ENCODE peak calls at places on chromosomes 16 and 17, in seven cellular contexts. One of them, this sample, is unnamed.
A peak's percentile ranks its signal among the peaks of the same experiment; 100 is the strongest.

GRCh38 chr16:67961551-67961957 is 6.9 kb downstream of the SLC12A4 start:
- DNase-seq in body of pancreas: peak; percentile 99
- DNase-seq in IMR-90: no peak
- DNase-seq in bronchial epithelial cell: peak; percentile 97
- DNase-seq in GM12865: no peak
- DNase-seq in Caco-2: no peak
- DNase-seq in kidney epithelial cell: no peak
- DNase-seq in this sample: no peak

GRCh38 chr16:86597880-86598606 is 19.7 kb downstream of the FOXL1 start:
- DNase-seq in kidney epithelial cell: no peak
- DNase-seq in bronchial epithelial cell: no peak
- DNase-seq in GM12865: peak; percentile 7
- DNase-seq in IMR-90: no peak
- DNase-seq in body of pancreas: no peak
- DNase-seq in Caco-2: no peak
- DNase-seq in this sample: peak; percentile 67

GRCh38 chr17:48997103-48997826 is at the start of gene IGF2BP1:
- DNase-seq in kidney epithelial cell: no peak
- DNase-seq in IMR-90: peak; percentile 78
- DNase-seq in Caco-2: peak; percentile 95
- DNase-seq in bronchial epithelial cell: no peak
- DNase-seq in body of pancreas: no peak
- DNase-seq in GM12865: peak; percentile 57
- DNase-seq in this sample: peak; percentile 54

GRCh38 chr17:50265690-50266306 is 8.5 kb upstream of the TMEM92 start:
- DNase-seq in bronchial epithelial cell: no peak
- DNase-seq in Caco-2: peak; percentile 35
- DNase-seq in kidney epithelial cell: no peak
- DNase-seq in IMR-90: no peak
- DNase-seq in body of pancreas: no peak
- DNase-seq in GM12865: no peak
- DNase-seq in this sample: no peak

GRCh38 chr17:69473801-69474170 is 59.3 kb downstream of the MAP2K6 start:
- DNase-seq in Caco-2: no peak
- DNase-seq in kidney epithelial cell: no peak
- DNase-seq in bronchial epithelial cell: no peak
- DNase-seq in IMR-90: peak; percentile 72
- DNase-seq in body of pancreas: no peak
- DNase-seq in GM12865: no peak
- DNase-seq in this sample: peak; percentile 97

GRCh38 chr17:4636474-4637100 is 4.9 kb downstream of the ALOX15 start:
- DNase-seq in Caco-2: no peak
- DNase-seq in body of pancreas: no peak
- DNase-seq in bronchial epithelial cell: no peak
- DNase-seq in IMR-90: no peak
- DNase-seq in kidney epithelial cell: no peak
- DNase-seq in GM12865: no peak
- DNase-seq in this sample: no peak

GRCh38 chr17:42266918-42267766 is 9.0 kb downstream of the STAT5B start:
- DNase-seq in bronchial epithelial cell: peak; percentile 63
- DNase-seq in kidney epithelial cell: no peak
- DNase-seq in GM12865: no peak
- DNase-seq in Caco-2: no peak
- DNase-seq in IMR-90: peak; percentile 99
- DNase-seq in body of pancreas: no peak
- DNase-seq in this sample: peak; percentile 87

GRCh38 chr17:48604770-48605329 is at the start of gene HOXB6:
- DNase-seq in GM12865: no peak
- DNase-seq in Caco-2: no peak
- DNase-seq in body of pancreas: no peak
- DNase-seq in IMR-90: no peak
- DNase-seq in kidney epithelial cell: peak; percentile 55
- DNase-seq in bronchial epithelial cell: no peak
- DNase-seq in this sample: peak; percentile 78

GRCh38 chr17:33725675-33726271 is 432.7 kb upstream of the ASIC2 start:
- DNase-seq in kidney epithelial cell: no peak
- DNase-seq in IMR-90: peak; percentile 17
- DNase-seq in Caco-2: peak; percentile 48
- DNase-seq in body of pancreas: peak; percentile 42
- DNase-seq in GM12865: peak; percentile 42
- DNase-seq in bronchial epithelial cell: peak; percentile 6
- DNase-seq in this sample: peak; percentile 13

GRCh38 chr16:31081428-31082351 is 7.1 kb downstream of the PRSS53 start:
- DNase-seq in Caco-2: no peak
- DNase-seq in body of pancreas: no peak
- DNase-seq in GM12865: no peak
- DNase-seq in IMR-90: no peak
- DNase-seq in kidney epithelial cell: no peak
- DNase-seq in bronchial epithelial cell: no peak
- DNase-seq in this sample: no peak

GRCh38 chr17:80152057-80152831 is 5.3 kb upstream of the EIF4A3 start:
- DNase-seq in kidney epithelial cell: no peak
- DNase-seq in bronchial epithelial cell: no peak
- DNase-seq in IMR-90: peak; percentile 69
- DNase-seq in Caco-2: no peak
- DNase-seq in GM12865: no peak
- DNase-seq in body of pancreas: no peak
- DNase-seq in this sample: peak; percentile 45

GRCh38 chr17:70787721-70788120 is 618.4 kb downstream of the KCNJ2 start:
- DNase-seq in Caco-2: no peak
- DNase-seq in kidney epithelial cell: no peak
- DNase-seq in IMR-90: no peak
- DNase-seq in body of pancreas: no peak
- DNase-seq in bronchial epithelial cell: no peak
- DNase-seq in GM12865: no peak
- DNase-seq in this sample: no peak

GRCh38 chr16:77043076-77043475 is 147.9 kb upstream of the MON1B start:
- DNase-seq in GM12865: peak; percentile 9
- DNase-seq in bronchial epithelial cell: peak; percentile 3
- DNase-seq in Caco-2: no peak
- DNase-seq in kidney epithelial cell: no peak
- DNase-seq in body of pancreas: no peak
- DNase-seq in IMR-90: no peak
- DNase-seq in this sample: peak; percentile 0

GRCh38 chr16:90057738-90058173 is 19.4 kb downstream of the PRDM7 start:
- DNase-seq in Caco-2: peak; percentile 75
- DNase-seq in GM12865: peak; percentile 48
- DNase-seq in kidney epithelial cell: no peak
- DNase-seq in body of pancreas: no peak
- DNase-seq in bronchial epithelial cell: peak; percentile 75
- DNase-seq in IMR-90: peak; percentile 90
- DNase-seq in this sample: peak; percentile 48

GRCh38 chr17:75795820-75796607 is 11.4 kb downstream of the UNK start:
- DNase-seq in bronchial epithelial cell: no peak
- DNase-seq in IMR-90: no peak
- DNase-seq in Caco-2: no peak
- DNase-seq in kidney epithelial cell: no peak
- DNase-seq in body of pancreas: no peak
- DNase-seq in GM12865: no peak
- DNase-seq in this sample: no peak

GRCh38 chr16:48628359-48628985 is 18.5 kb upstream of the N4BP1 start:
- DNase-seq in bronchial epithelial cell: no peak
- DNase-seq in kidney epithelial cell: no peak
- DNase-seq in GM12865: no peak
- DNase-seq in body of pancreas: no peak
- DNase-seq in IMR-90: no peak
- DNase-seq in Caco-2: no peak
- DNase-seq in this sample: no peak

GRCh38 chr16:73069581-73070262 is 21.8 kb upstream of the ZFHX3 start:
- DNase-seq in GM12865: no peak
- DNase-seq in Caco-2: no peak
- DNase-seq in bronchial epithelial cell: no peak
- DNase-seq in IMR-90: no peak
- DNase-seq in body of pancreas: no peak
- DNase-seq in kidney epithelial cell: no peak
- DNase-seq in this sample: no peak

GRCh38 chr16:29857133-29857760 is 5.8 kb downstream of the CDIPT start:
- DNase-seq in body of pancreas: no peak
- DNase-seq in bronchial epithelial cell: no peak
- DNase-seq in Caco-2: no peak
- DNase-seq in GM12865: no peak
- DNase-seq in kidney epithelial cell: no peak
- DNase-seq in IMR-90: peak; percentile 46
- DNase-seq in this sample: peak; percentile 95

GRCh38 chr17:65750678-65751077 is 189.2 kb upstream of the AXIN2 start:
- DNase-seq in IMR-90: peak; percentile 89
- DNase-seq in bronchial epithelial cell: peak; percentile 96
- DNase-seq in GM12865: peak; percentile 49
- DNase-seq in body of pancreas: peak; percentile 85
- DNase-seq in kidney epithelial cell: peak; percentile 88
- DNase-seq in Caco-2: no peak
- DNase-seq in this sample: peak; percentile 96

DNA sequence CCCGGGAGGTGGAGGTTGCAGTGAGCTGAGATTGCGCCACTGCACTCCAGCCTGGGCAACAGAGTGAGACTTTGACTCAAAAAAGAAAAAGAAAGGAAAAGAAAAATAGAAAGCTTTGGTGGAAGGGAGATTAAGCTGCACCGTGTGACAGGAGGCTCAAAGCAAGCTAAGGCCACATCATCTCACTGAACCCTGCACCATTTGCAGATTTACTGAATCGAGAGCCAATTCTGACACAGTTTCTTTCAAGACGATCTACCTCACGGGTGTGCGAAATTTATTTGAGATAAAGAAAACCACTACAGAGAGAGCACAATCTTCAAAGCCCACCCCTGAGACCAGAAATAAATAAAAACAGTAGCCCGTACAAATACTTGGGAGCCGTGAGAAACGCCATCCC is 49.6 kb downstream of the RTN4RL1 start:
- DNase-seq in GM12865: peak; percentile 24
- DNase-seq in IMR-90: no peak
- DNase-seq in kidney epithelial cell: no peak
- DNase-seq in bronchial epithelial cell: no peak
- DNase-seq in body of pancreas: no peak
- DNase-seq in Caco-2: no peak
- DNase-seq in this sample: no peak
- H3K4me3 ChIP-seq in GM12865: no peak overlapping the region
- H3K4me3 ChIP-seq in IMR-90: no peak overlapping the region
- H3K4me3 ChIP-seq in kidney epithelial cell: no peak overlapping the region
- H3K4me3 ChIP-seq in bronchial epithelial cell: no peak overlapping the region
- H3K4me3 ChIP-seq in body of pancreas: no peak overlapping the region
- H3K4me3 ChIP-seq in Caco-2: no peak overlapping the region
- H3K4me3 ChIP-seq in this sample: no peak overlapping the region

GRCh38 chr16:10729104-10729503 is 14.5 kb upstream of the NUBP1 start:
- DNase-seq in Caco-2: no peak
- DNase-seq in bronchial epithelial cell: no peak
- DNase-seq in body of pancreas: no peak
- DNase-seq in kidney epithelial cell: no peak
- DNase-seq in IMR-90: no peak
- DNase-seq in GM12865: no peak
- DNase-seq in this sample: no peak

GRCh38 chr16:10728035-10728462 is 15.6 kb upstream of the NUBP1 start:
- DNase-seq in IMR-90: no peak
- DNase-seq in Caco-2: no peak
- DNase-seq in body of pancreas: no peak
- DNase-seq in GM12865: peak; percentile 65
- DNase-seq in kidney epithelial cell: no peak
- DNase-seq in bronchial epithelial cell: no peak
- DNase-seq in this sample: peak; percentile 36

GRCh38 chr16:10728488-10728887 is 15.2 kb upstream of the NUBP1 start:
- DNase-seq in IMR-90: no peak
- DNase-seq in body of pancreas: no peak
- DNase-seq in Caco-2: no peak
- DNase-seq in bronchial epithelial cell: no peak
- DNase-seq in kidney epithelial cell: no peak
- DNase-seq in GM12865: no peak
- DNase-seq in this sample: no peak

GRCh38 chr16:10731790-10732189 is 11.9 kb upstream of the NUBP1 start:
- DNase-seq in GM12865: no peak
- DNase-seq in kidney epithelial cell: no peak
- DNase-seq in Caco-2: no peak
- DNase-seq in IMR-90: no peak
- DNase-seq in body of pancreas: no peak
- DNase-seq in bronchial epithelial cell: no peak
- DNase-seq in this sample: no peak

GRCh38 chr16:10729649-10730048 is 14.0 kb upstream of the NUBP1 start:
- DNase-seq in IMR-90: peak; percentile 38
- DNase-seq in Caco-2: no peak
- DNase-seq in kidney epithelial cell: no peak
- DNase-seq in bronchial epithelial cell: peak; percentile 79
- DNase-seq in body of pancreas: no peak
- DNase-seq in GM12865: no peak
- DNase-seq in this sample: peak; percentile 51
- TF ChIP-seq CTCF in IMR-90: no peak
- TF ChIP-seq CTCF in Caco-2: no peak
- TF ChIP-seq CTCF in kidney epithelial cell: peak; percentile 17
- TF ChIP-seq CTCF in bronchial epithelial cell: peak; percentile 63
- TF ChIP-seq CTCF in body of pancreas: no peak
- TF ChIP-seq CTCF in GM12865: no peak
- TF ChIP-seq CTCF in this sample: peak; percentile 16

GRCh38 chr17:59361386-59361785 is 29.9 kb downstream of the YPEL2 start:
- DNase-seq in GM12865: no peak
- DNase-seq in body of pancreas: no peak
- DNase-seq in IMR-90: peak; percentile 81
- DNase-seq in bronchial epithelial cell: no peak
- DNase-seq in Caco-2: no peak
- DNase-seq in kidney epithelial cell: no peak
- DNase-seq in this sample: peak; percentile 93

GRCh38 chr17:59366040-59366757 is 34.7 kb downstream of the YPEL2 start:
- DNase-seq in body of pancreas: peak; percentile 58
- DNase-seq in Caco-2: peak; percentile 65
- DNase-seq in bronchial epithelial cell: no peak
- DNase-seq in GM12865: no peak
- DNase-seq in kidney epithelial cell: no peak
- DNase-seq in IMR-90: no peak
- DNase-seq in this sample: no peak

GRCh38 chr17:59361916-59362810 is 30.7 kb downstream of the YPEL2 start:
- DNase-seq in kidney epithelial cell: peak; percentile 94
- DNase-seq in IMR-90: peak; percentile 93
- DNase-seq in GM12865: peak; percentile 82
- DNase-seq in body of pancreas: no peak
- DNase-seq in Caco-2: no peak
- DNase-seq in bronchial epithelial cell: peak; percentile 38
- DNase-seq in this sample: peak; percentile 94

GRCh38 chr17:59365383-59365981 is 34.0 kb downstream of the YPEL2 start:
- DNase-seq in kidney epithelial cell: no peak
- DNase-seq in bronchial epithelial cell: no peak
- DNase-seq in Caco-2: peak; percentile 77
- DNase-seq in body of pancreas: no peak
- DNase-seq in GM12865: peak; percentile 30
- DNase-seq in IMR-90: no peak
- DNase-seq in this sample: no peak

GRCh38 chr17:59362811-59363205 is 31.4 kb downstream of the YPEL2 start:
- DNase-seq in GM12865: no peak
- DNase-seq in Caco-2: no peak
- DNase-seq in kidney epithelial cell: no peak
- DNase-seq in bronchial epithelial cell: no peak
- DNase-seq in IMR-90: no peak
- DNase-seq in body of pancreas: no peak
- DNase-seq in this sample: no peak
- H3K4me3 ChIP-seq in GM12865: peak overlapping the region; percentile 27
- H3K4me3 ChIP-seq in Caco-2: no peak overlapping the region
- H3K4me3 ChIP-seq in kidney epithelial cell: no peak overlapping the region
- H3K4me3 ChIP-seq in bronchial epithelial cell: no peak overlapping the region
- H3K4me3 ChIP-seq in IMR-90: no peak overlapping the region
- H3K4me3 ChIP-seq in body of pancreas: no peak overlapping the region
- H3K4me3 ChIP-seq in this sample: peak overlapping the region; percentile 34

DNA sequence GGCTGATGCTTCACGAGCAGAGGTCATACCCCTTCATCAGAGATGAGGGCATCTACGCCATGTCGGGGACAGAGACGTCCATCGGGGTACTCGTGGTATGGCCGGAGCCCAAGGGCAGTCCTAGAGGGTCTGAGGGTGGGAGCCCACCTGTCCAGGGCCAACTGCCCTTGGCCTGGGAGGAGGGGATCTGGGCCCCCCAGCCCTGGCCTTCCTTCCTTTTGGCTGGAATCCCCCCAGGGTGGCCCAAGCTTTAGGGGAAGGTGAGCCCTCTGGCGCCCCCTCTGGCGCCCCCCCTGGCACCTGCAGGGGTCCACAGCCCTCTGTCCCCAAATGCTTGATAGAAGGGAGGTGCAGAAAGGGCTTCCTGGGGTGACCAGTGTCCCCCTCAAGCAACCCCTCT is 69.3 kb downstream of the SCNN1B start:
- DNase-seq in bronchial epithelial cell: no peak
- DNase-seq in GM12865: no peak
- DNase-seq in Caco-2: no peak
- DNase-seq in IMR-90: no peak
- DNase-seq in body of pancreas: no peak
- DNase-seq in kidney epithelial cell: no peak
- DNase-seq in this sample: no peak
- TF ChIP-seq CTCF in bronchial epithelial cell: no peak
- TF ChIP-seq CTCF in GM12865: peak; percentile 12
- TF ChIP-seq CTCF in Caco-2: no peak
- TF ChIP-seq CTCF in IMR-90: no peak
- TF ChIP-seq CTCF in body of pancreas: no peak
- TF ChIP-seq CTCF in kidney epithelial cell: peak; percentile 8
- TF ChIP-seq CTCF in this sample: no peak

This sample was measured in AG10803.